ENCODE peak calls at places on chromosomes 6 and 20, in four cellular contexts. F is neural progenitor cell, T is kidney, R is A549. K is an unnamed sample.

GRCh38 chr6:150087336-150087735 is 18.4 kb upstream of the ULBP3 start:
- DNase-seq in T (no peak), F (no peak), R (no peak), K (no peak)

GRCh38 chr6:23003671-23004598 is 434.6 kb downstream of the HDGFL1 start:
- DNase-seq in T (no peak), R (no peak), F (no peak), K (no peak)

GRCh38 chr20:42419814-42420532 is 769.7 kb downstream of the PTPRT start:
- DNase-seq in T (no peak), R (no peak), F (no peak), K (no peak)

GRCh38 chr6:40287296-40287820 is 299.8 kb downstream of the LRFN2 start:
- DNase-seq in T (no peak), F (no peak), R (no peak), K (no peak)

GRCh38 chr6:106082735-106083398 is 3.3 kb upstream of the PRDM1 start:
- DNase-seq in R (no peak), T (no peak), F (no peak), K (no peak)

GRCh38 chr6:9540534-9541126 is 874.2 kb downstream of the TFAP2A start:
- DNase-seq in R (peak), F (peak), T (no peak), K (no peak)

GRCh38 chr6:129519750-129520149 is 190.2 kb downstream of the ARHGAP18 start:
- DNase-seq in F (no peak), R (no peak), T (no peak), K (no peak)

GRCh38 chr6:154241570-154241969 is 115.0 kb downstream of the IPCEF1 start:
- DNase-seq in F (no peak), T (no peak), R (no peak), K (no peak)

GRCh38 chr6:163922562-163922961 is 508.0 kb downstream of the QKI start:
- DNase-seq in F (no peak), T (no peak), R (no peak), K (no peak)

GRCh38 chr20:7859371-7859802 is 80.9 kb downstream of the HAO1 start:
- DNase-seq in T (no peak), F (peak), R (peak), K (peak)

GRCh38 chr6:130752292-130752691 is 74.9 kb upstream of the SMLR1 start:
- DNase-seq in T (no peak), R (no peak), F (no peak), K (no peak)

GRCh38 chr6:444653-445275 is 53.2 kb downstream of the IRF4 start:
- DNase-seq in F (no peak), R (no peak), T (no peak), K (no peak)

GRCh38 chr20:9040874-9041524 is 27.9 kb upstream of the PLCB4 start:
- DNase-seq in R (no peak), F (no peak), T (no peak), K (no peak)

GRCh38 chr20:13535627-13536026 is 103.1 kb downstream of the TASP1 start:
- DNase-seq in T (no peak), R (no peak), F (no peak), K (no peak)

GRCh38 chr6:25013249-25013648 is 77.5 kb upstream of the RIPOR2 start:
- DNase-seq in T (no peak), F (no peak), R (no peak), K (peak)

GRCh38 chr6:136511397-136511796 is 38.8 kb downstream of the MAP7 start:
- DNase-seq in T (no peak), R (no peak), F (no peak), K (no peak)

GRCh38 chr6:84926756-84927155 is 162.4 kb upstream of the TBX18 start:
- DNase-seq in T (no peak), F (no peak), R (no peak), K (no peak)

GRCh38 chr6:13314806-13315205 is 13.5 kb downstream of the TBC1D7 start:
- DNase-seq in R (no peak), F (no peak), T (no peak), K (no peak)

GRCh38 chr6:28544211-28544610 is 18.5 kb downstream of the GPX5 start:
- DNase-seq in R (no peak), F (peak), T (no peak), K (no peak)

GRCh38 chr6:3176562-3177355 is 19.4 kb upstream of the TUBB2A start:
- DNase-seq in F (no peak), R (peak), T (no peak), K (no peak)

GRCh38 chr20:49603209-49603627 is 35.3 kb upstream of the PTGIS start:
- DNase-seq in T (no peak), F (peak), R (peak), K (peak)

GRCh38 chr6:100461920-100462295 is 2.8 kb downstream of the SIM1 start:
- DNase-seq in F (no peak), R (no peak), T (no peak), K (no peak)

GRCh38 chr20:3646067-3646440 is 17.1 kb downstream of the GFRA4 start:
- DNase-seq in F (no peak), T (no peak), R (no peak), K (no peak)

GRCh38 chr6:142821860-142822259 is 123.1 kb downstream of the HIVEP2 start:
- DNase-seq in R (no peak), F (no peak), T (no peak), K (no peak)

GRCh38 chr6:148962854-148963515 is 216.2 kb downstream of the UST start:
- DNase-seq in T (no peak), R (no peak), F (peak), K (no peak)

GRCh38 chr6:148954461-148954860 is 207.6 kb downstream of the UST start:
- DNase-seq in R (no peak), F (no peak), T (no peak), K (no peak)

GRCh38 chr6:148959511-148959910 is 212.7 kb downstream of the UST start:
- DNase-seq in T (no peak), F (no peak), R (no peak), K (no peak)

GRCh38 chr6:148954934-148955915 is 208.4 kb downstream of the UST start:
- DNase-seq in F (no peak), R (no peak), T (no peak), K (no peak)

GRCh38 chr6:148959008-148959407 is 212.2 kb downstream of the UST start:
- DNase-seq in F (no peak), T (no peak), R (no peak), K (no peak)
- TF ChIP-seq CTCF in F (no peak), T (no peak), R (no peak), K (no peak)

GRCh38 chr6:116941727-116942126 is 64.7 kb downstream of the RFX6 start:
- DNase-seq in T (no peak), R (no peak), F (peak), K (no peak)
- TF ChIP-seq CTCF in T (no peak), R (no peak), F (peak), K (no peak)

GRCh38 chr6:35920793-35921732 is at the start of gene SRPK1:
- DNase-seq in T (peak), R (peak), F (peak), K (peak)
- TF ChIP-seq CTCF in T (no peak), R (no peak), F (no peak), K (no peak)

GRCh38 chr6:42745083-42745637 is 743 bp downstream of the TBCC start:
- DNase-seq in F (peak), R (peak), T (peak), K (peak)
- TF ChIP-seq CTCF in F (no peak), R (no peak), T (no peak), K (no peak)

GRCh38 chr6:45922728-45923351 is 92.8 kb downstream of the CLIC5 start:
- DNase-seq in F (peak), T (peak), R (peak), K (peak)
- TF ChIP-seq CTCF in F (peak), T (peak), R (peak), K (peak)

GRCh38 chr20:58822175-58822574 is 28.5 kb downstream of the GNAS-AS1 start:
- DNase-seq in F (no peak), R (no peak), T (no peak), K (no peak)
- TF ChIP-seq CTCF in F (no peak), R (no peak), T (no peak), K (no peak)

GRCh38 chr6:107768044-107768443 is 56.1 kb downstream of the SCML4 start:
- DNase-seq in F (no peak), T (no peak), R (no peak), K (no peak)

GRCh38 chr6:107764684-107765460 is 59.2 kb downstream of the SCML4 start:
- DNase-seq in T (no peak), F (no peak), R (no peak), K (no peak)

GRCh38 chr6:107763959-107764358 is 60.2 kb downstream of the SCML4 start:
- DNase-seq in T (no peak), F (no peak), R (no peak), K (no peak)

GRCh38 chr6:107767637-107768036 is 56.5 kb downstream of the SCML4 start:
- DNase-seq in F (peak), R (no peak), T (no peak), K (no peak)

GRCh38 chr6:107769053-107769658 is 55.0 kb downstream of the SCML4 start:
- DNase-seq in T (no peak), R (no peak), F (peak), K (no peak)
- TF ChIP-seq CTCF in T (no peak), R (no peak), F (no peak), K (no peak)

DNA sequence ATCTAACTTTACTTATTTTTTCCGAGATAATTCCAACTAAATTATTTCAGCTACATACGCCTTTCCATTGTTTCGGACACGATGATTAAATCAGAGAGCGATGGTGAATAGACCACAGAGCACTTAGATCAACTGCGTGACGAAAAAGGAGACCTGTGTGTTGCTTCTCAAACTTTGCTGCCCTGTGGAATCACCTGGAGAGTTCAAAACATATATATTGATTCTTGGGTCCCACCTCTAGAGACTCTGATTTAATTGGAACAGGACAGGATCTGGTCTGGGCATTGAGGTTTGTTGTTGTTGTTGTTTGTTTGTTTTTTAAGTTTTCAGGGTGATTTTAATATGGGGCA is 401 bp upstream of the TNFRSF21 start:
- DNase-seq in R (no peak), T (no peak), F (no peak), K (no peak)
- TF ChIP-seq CTCF in R (no peak), T (no peak), F (no peak), K (no peak)

DNA sequence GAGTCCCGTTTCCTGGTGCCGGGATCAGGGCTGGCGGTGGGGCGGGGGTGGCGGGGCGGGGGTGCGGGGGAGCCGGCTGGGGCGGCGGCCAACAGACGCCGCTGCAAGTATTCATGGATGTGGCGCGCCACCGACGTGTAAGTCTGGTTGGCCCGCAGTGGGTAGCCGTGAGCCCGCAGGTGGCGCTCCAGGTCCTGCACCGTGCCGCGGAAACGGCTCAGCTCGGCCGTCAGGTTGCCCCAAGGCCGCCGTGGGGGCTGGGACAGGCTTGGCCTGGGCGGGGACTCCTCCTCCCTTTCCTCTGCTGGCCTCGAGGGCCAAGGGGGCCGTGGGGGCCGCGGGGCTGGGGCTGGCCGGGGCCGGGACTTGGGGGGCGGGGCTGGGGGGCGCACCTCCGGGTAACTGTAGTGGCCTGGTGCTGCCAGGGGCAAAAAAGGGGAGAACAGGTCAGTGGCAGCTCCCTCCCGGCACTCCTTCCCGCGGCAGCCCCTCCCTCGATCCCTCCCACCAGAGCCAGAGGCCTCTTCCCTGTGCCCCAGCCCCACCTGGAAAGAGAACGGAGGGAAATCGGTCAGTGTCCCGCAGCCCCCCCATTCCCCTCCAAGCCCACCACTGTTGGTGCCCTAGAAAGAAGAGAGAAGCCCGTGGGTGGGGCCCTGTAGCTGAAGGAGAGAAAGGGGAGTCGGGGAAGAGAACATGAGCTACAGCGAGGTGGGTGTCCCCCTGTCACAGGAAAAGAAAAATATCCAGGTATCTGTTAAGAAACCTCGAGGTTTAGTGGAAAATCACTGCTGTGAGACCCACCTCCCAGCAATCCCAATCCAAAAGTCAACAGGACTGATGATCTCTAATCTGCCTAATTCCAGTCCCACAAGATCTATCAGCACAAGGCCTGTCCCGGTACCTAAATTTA is 21.3 kb downstream of the TNXB start:
- DNase-seq in T (peak), F (peak), R (peak), K (peak)
- TF ChIP-seq CTCF in T (peak), F (peak), R (peak), K (peak)

DNA sequence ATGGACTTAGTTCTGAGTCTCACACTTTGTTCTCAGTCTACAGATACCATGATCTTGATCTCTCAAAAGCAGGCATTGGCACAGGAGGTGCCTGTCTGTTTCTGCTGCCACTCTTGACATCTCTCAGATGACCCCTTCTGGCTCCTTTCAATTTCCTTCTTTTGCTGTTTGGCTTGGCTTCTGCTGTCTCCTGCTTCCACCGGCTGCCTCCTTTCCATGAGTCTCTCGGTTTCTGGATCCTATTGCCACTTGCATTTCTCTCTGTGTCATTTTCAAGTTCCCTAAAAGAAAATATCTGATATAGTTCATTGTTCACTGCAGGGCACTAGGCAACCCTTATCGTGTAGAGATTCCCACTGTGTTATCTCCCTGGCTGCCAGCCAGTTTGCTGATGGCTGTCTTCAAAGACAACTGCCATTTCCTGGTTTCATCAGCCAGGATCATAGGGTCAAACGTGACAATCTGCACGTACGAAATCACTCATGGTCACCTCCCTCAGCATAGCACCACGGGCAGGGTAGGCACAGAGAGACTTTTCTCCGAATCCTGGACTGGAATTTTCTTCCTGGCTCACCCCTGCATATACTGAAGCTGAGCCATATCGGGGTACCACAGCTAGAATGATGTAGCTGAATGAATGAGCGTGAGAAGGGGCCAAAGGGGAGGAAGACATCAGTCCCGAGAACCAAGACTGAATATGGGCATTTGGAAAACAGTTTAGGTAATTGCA is 144.6 kb upstream of the TMEM170B start:
- DNase-seq in T (no peak), R (peak), F (no peak), K (no peak)
- TF ChIP-seq CTCF in T (no peak), R (no peak), F (no peak), K (no peak)

K was measured in Calu3.